ENCODE peak calls at places on chromosomes 2 and 18, in four cellular contexts. C is activated naive CD4-positive, alpha-beta T cell treated with anti-CD3 and anti-CD28 coated beads for 36 hours; U is central memory CD4-positive, alpha-beta T cell; J is CD8-positive, alpha-beta T cell. O is an unnamed sample.

GRCh38 chr2:223697921-223698645 is 95.9 kb upstream of the SCG2 start:
- DNase-seq in C (no peak), U (no peak), J (no peak), O (no peak)

GRCh38 chr2:172089633-172090032 is 4.3 kb downstream of the DLX1 start:
- DNase-seq in C (no peak), U (no peak), J (no peak), O (no peak)

GRCh38 chr2:108637304-108637669 is 82.0 kb upstream of the RANBP2 start:
- DNase-seq in C (no peak), U (no peak), J (no peak), O (no peak)

GRCh38 chr18:36295880-36296301 is 1.6 kb upstream of the FHOD3 start:
- DNase-seq in C (no peak), U (no peak), J (no peak), O (no peak)

GRCh38 chr18:47881752-47882455 is 48.6 kb downstream of the SMAD2 start:
- DNase-seq in C (no peak), U (no peak), J (no peak), O (no peak)

GRCh38 chr2:195330513-195330956 is 326.5 kb upstream of the SLC39A10 start:
- DNase-seq in C (no peak), U (no peak), J (no peak), O (no peak)

GRCh38 chr18:2889761-2890192 is 43.0 kb downstream of the EMILIN2 start:
- DNase-seq in C (no peak), U (peak), J (no peak), O (no peak)

GRCh38 chr18:47749195-47749973 is 181.1 kb downstream of the SMAD2 start:
- DNase-seq in C (peak), U (peak), J (peak), O (peak)

GRCh38 chr2:140454717-140455116 is 1674.5 kb upstream of the NXPH2 start:
- DNase-seq in C (no peak), U (no peak), J (no peak), O (no peak)

GRCh38 chr2:96948483-96949152 is 37.8 kb downstream of the FAM178B start:
- DNase-seq in C (no peak), U (no peak), J (no peak), O (no peak)

GRCh38 chr2:33559986-33560385 is 39.1 kb downstream of the FAM98A start:
- DNase-seq in C (no peak), U (no peak), J (no peak), O (no peak)

GRCh38 chr2:98476192-98476868 is 31.7 kb downstream of the INPP4A start:
- DNase-seq in C (peak), U (no peak), J (no peak), O (no peak)